ENCODE peak calls at places on chromosomes 11 and 22, in seven cellular contexts. A is suprapubic skin, K is stomach, Z is heart left ventricle, N is lung, F is PC-3, C is transverse colon. V is an unnamed sample.
A peak's percentile ranks its signal among the peaks of the same experiment; 100 is the strongest.

GRCh38 chr11:65589444-65590239 is 6.0 kb downstream of the KCNK7 start:
- DNase-seq in N (no peak), F (no peak), A (no peak), K (no peak), C (peak; percentile 25), Z (no peak), V (no peak)

GRCh38 chr11:67250059-67251043 is 15.9 kb upstream of the GRK2 start:
- DNase-seq in C (no peak), Z (peak; percentile 25), F (no peak), K (no peak), N (no peak), A (no peak), V (no peak)

GRCh38 chr11:124717421-124717785 is 22.3 kb upstream of the NRGN start:
- DNase-seq in Z (no peak), C (no peak), A (no peak), N (no peak), K (no peak), F (peak; percentile 11), V (no peak)

GRCh38 chr22:40237788-40238424 is 60.2 kb downstream of the TNRC6B start:
- DNase-seq in K (no peak), C (no peak), N (no peak), Z (no peak), A (no peak), F (no peak), V (no peak)

GRCh38 chr11:48052183-48053040 is 72.1 kb downstream of the PTPRJ start:
- DNase-seq in N (peak; percentile 88), C (peak; percentile 25), F (peak; percentile 93), K (peak; percentile 90), A (no peak), Z (peak; percentile 42), V (no peak)

GRCh38 chr22:17724241-17724640 is 50.0 kb downstream of the BID start:
- DNase-seq in A (no peak), Z (no peak), F (no peak), C (no peak), K (no peak), N (no peak), V (no peak)

GRCh38 chr22:20130319-20130718 is 1.3 kb upstream of the ZDHHC8 start:
- DNase-seq in K (no peak), C (no peak), F (peak; percentile 23), Z (no peak), N (no peak), A (no peak), V (no peak)

GRCh38 chr11:125724125-125724524 is 22.0 kb upstream of the PATE1 start:
- DNase-seq in C (no peak), K (no peak), F (peak; percentile 51), A (no peak), N (no peak), Z (no peak), V (peak; percentile 2)

GRCh38 chr11:117438371-117439000 is 110.8 kb downstream of the CEP164 start:
- DNase-seq in N (no peak), F (no peak), C (no peak), K (no peak), A (no peak), Z (no peak), V (no peak)

GRCh38 chr11:103609117-103610066 is 427.0 kb upstream of the DDI1 start:
- DNase-seq in A (no peak), Z (no peak), N (no peak), K (no peak), F (peak; percentile 97), C (no peak), V (no peak)

DNA sequence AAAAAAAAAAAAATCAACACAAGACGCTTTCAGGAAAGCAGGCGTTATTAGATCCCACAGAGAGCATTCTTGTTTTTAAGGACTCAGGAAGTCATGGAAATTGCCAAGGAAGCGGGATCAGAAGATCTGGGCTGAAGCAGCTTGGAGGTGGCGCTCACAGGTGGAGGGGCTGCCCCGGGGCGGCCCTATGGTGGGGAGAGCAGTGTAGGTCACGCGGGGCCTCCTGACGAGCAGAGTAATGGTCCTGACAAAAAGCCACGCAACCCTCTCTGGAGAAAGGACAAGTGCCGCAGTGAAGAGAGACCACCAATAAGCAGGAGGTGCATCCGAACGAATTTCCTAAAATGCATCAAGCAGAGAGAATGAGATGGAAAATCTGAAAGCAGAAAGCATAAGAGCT is 407.0 kb downstream of the BRD1 start:
- DNase-seq in C (no peak), K (no peak), N (no peak), A (no peak), F (no peak), Z (no peak), V (no peak)
- H3K9me3 ChIP-seq in C (no peaks in the 10 kb centered on the region), K (peaks cover 12% of the 10 kb centered on the region), N (peaks cover 14% of the 10 kb centered on the region), A (no peaks in the 10 kb centered on the region), F (no peaks in the 10 kb centered on the region), Z (no peaks in the 10 kb centered on the region), V (no peaks in the 10 kb centered on the region)

GRCh38 chr22:47221840-47222615 is 459.6 kb downstream of the TBC1D22A start:
- DNase-seq in Z (no peak), A (no peak), K (no peak), F (no peak), N (peak; percentile 19), C (no peak), V (no peak)
- H3K9me3 ChIP-seq in Z (no peaks in the 10 kb centered on the region), A (no peaks in the 10 kb centered on the region), K (no peaks in the 10 kb centered on the region), F (no peaks in the 10 kb centered on the region), N (no peaks in the 10 kb centered on the region), C (no peaks in the 10 kb centered on the region), V (no peaks in the 10 kb centered on the region)

GRCh38 chr11:134483857-134484256 is 71.8 kb upstream of the B3GAT1 start:
- DNase-seq in N (no peak), F (no peak), Z (no peak), K (no peak), A (peak; percentile 24), C (no peak), V (no peak)
- H3K9me3 ChIP-seq in N (peaks cover 2% of the 10 kb centered on the region), F (peaks cover 4% of the 10 kb centered on the region), Z (no peaks in the 10 kb centered on the region), K (no peaks in the 10 kb centered on the region), A (no peaks in the 10 kb centered on the region), C (no peaks in the 10 kb centered on the region), V (no peaks in the 10 kb centered on the region)

GRCh38 chr11:2649400-2649799 is 50.4 kb downstream of the KCNQ1OT1 start:
- DNase-seq in K (no peak), A (no peak), C (no peak), N (no peak), Z (no peak), F (no peak), V (no peak)
- H3K9me3 ChIP-seq in K (peaks cover 100% of the 10 kb centered on the region), A (peaks cover 26% of the 10 kb centered on the region), C (peaks cover 42% of the 10 kb centered on the region), N (peaks cover 39% of the 10 kb centered on the region), Z (peaks cover 17% of the 10 kb centered on the region), F (peaks cover 23% of the 10 kb centered on the region), V (peaks cover 62% of the 10 kb centered on the region)

GRCh38 chr11:129557421-129557820 is 181.8 kb downstream of the BARX2 start:
- DNase-seq in F (no peak), A (no peak), Z (no peak), K (no peak), N (no peak), C (no peak), V (no peak)
- H3K9me3 ChIP-seq in F (no peaks in the 10 kb centered on the region), A (no peaks in the 10 kb centered on the region), Z (no peaks in the 10 kb centered on the region), K (peaks cover 9% of the 10 kb centered on the region), N (peaks cover 5% of the 10 kb centered on the region), C (no peaks in the 10 kb centered on the region), V (no peaks in the 10 kb centered on the region)

GRCh38 chr11:94652735-94653284 is 85.6 kb downstream of the PIWIL4 start:
- DNase-seq in A (no peak), F (no peak), Z (no peak), C (no peak), N (no peak), K (no peak), V (no peak)
- H3K9me3 ChIP-seq in A (no peaks in the 10 kb centered on the region), F (no peaks in the 10 kb centered on the region), Z (no peaks in the 10 kb centered on the region), C (no peaks in the 10 kb centered on the region), N (no peaks in the 10 kb centered on the region), K (no peaks in the 10 kb centered on the region), V (no peaks in the 10 kb centered on the region)